ENCODE peak calls at places on chromosomes 13 and 19, in nine cellular contexts. R is fibroblast of mammary gland, F is hepatocyte, M is Peyer's patch, D is neural progenitor cell, I is AG09309, L is choroid plexus epithelial cell, W is WTC11, O is vagina. S is an unnamed sample.

GRCh38 chr13:37534181-37534580 is 64.4 kb downstream of the POSTN start:
- DNase-seq in R (peak; percentile 95), F (no peak), M (no peak), D (no peak), I (peak; percentile 69), L (peak; percentile 45), W (no peak), O (no peak), S (no peak)

GRCh38 chr13:23855360-23855759 is 33.8 kb downstream of the MIPEP start:
- DNase-seq in R (no peak), F (no peak), M (no peak), D (no peak), I (no peak), L (no peak), W (no peak), O (no peak), S (no peak)

GRCh38 chr13:66689628-66690027 is 540.5 kb downstream of the PCDH9 start:
- DNase-seq in R (peak; percentile 37), F (peak; percentile 26), M (no peak), D (peak; percentile 19), I (no peak), L (peak; percentile 80), W (no peak), O (no peak), S (no peak)

GRCh38 chr19:56671613-56671994 is at the start of gene ZNF835:
- DNase-seq in R (peak; percentile 61), F (no peak), M (peak; percentile 70), D (no peak), I (no peak), L (peak; percentile 38), W (no peak), O (no peak), S (peak; percentile 84)

GRCh38 chr19:18589380-18590272 is 1.0 kb downstream of the REX1BD start:
- DNase-seq in R (peak; percentile 57), F (peak; percentile 89), M (peak; percentile 84), D (peak; percentile 90), I (no peak), L (peak; percentile 68), W (peak; percentile 82), O (no peak), S (peak; percentile 70)

GRCh38 chr19:17370026-17370587 is 7.0 kb downstream of the PLVAP start:
- DNase-seq in R (peak; percentile 33), F (no peak), M (no peak), D (no peak), I (no peak), L (peak; percentile 84), W (no peak), O (no peak), S (no peak)

GRCh38 chr13:45863716-45864590 is 12.4 kb upstream of the SIAH3 start:
- DNase-seq in R (no peak), F (no peak), M (no peak), D (peak; percentile 26), I (no peak), L (no peak), W (no peak), O (no peak), S (no peak)

GRCh38 chr19:13610042-13610691 is 103.9 kb upstream of the CACNA1A start:
- DNase-seq in R (no peak), F (peak; percentile 32), M (peak; percentile 53), D (peak; percentile 44), I (no peak), L (no peak), W (peak; percentile 40), O (no peak), S (no peak)

GRCh38 chr19:46766569-46767317 is 20.5 kb upstream of the STRN4 start:
- DNase-seq in R (no peak), F (no peak), M (no peak), D (peak; percentile 69), I (no peak), L (peak; percentile 52), W (peak; percentile 78), O (no peak), S (peak; percentile 45)

GRCh38 chr13:111623170-111623569 is 302.7 kb downstream of the TEX29 start:
- DNase-seq in R (no peak), F (no peak), M (no peak), D (no peak), I (no peak), L (no peak), W (no peak), O (no peak), S (no peak)

GRCh38 chr19:3682741-3683404 is 17.4 kb downstream of the PIP5K1C start:
- DNase-seq in R (peak; percentile 78), F (peak; percentile 63), M (no peak), D (peak; percentile 56), I (no peak), L (peak; percentile 95), W (no peak), O (no peak), S (no peak)

GRCh38 chr13:112203614-112204013 is 136.7 kb downstream of the SOX1 start:
- DNase-seq in R (no peak), F (no peak), M (no peak), D (no peak), I (no peak), L (no peak), W (no peak), O (no peak), S (no peak)

GRCh38 chr13:24672141-24673132 is 7.8 kb upstream of the ATP12A start:
- DNase-seq in R (no peak), F (no peak), M (no peak), D (no peak), I (no peak), L (no peak), W (no peak), O (no peak), S (no peak)

GRCh38 chr19:40609561-40610395 is 8.6 kb downstream of the LTBP4 start:
- DNase-seq in R (peak; percentile 84), F (peak; percentile 87), M (peak; percentile 97), D (peak; percentile 94), I (no peak), L (peak; percentile 62), W (peak; percentile 96), O (peak; percentile 95), S (peak; percentile 88)

GRCh38 chr13:26964278-26965057 is 203.9 kb upstream of the GPR12 start:
- DNase-seq in R (no peak), F (no peak), M (no peak), D (no peak), I (no peak), L (peak; percentile 30), W (no peak), O (no peak), S (no peak)

GRCh38 chr13:97802213-97802612 is 151.3 kb upstream of the IPO5 start:
- DNase-seq in R (peak; percentile 33), F (no peak), M (no peak), D (no peak), I (no peak), L (no peak), W (no peak), O (no peak), S (no peak)

GRCh38 chr13:111396457-111396856 is 76.0 kb downstream of the TEX29 start:
- DNase-seq in R (no peak), F (no peak), M (peak; percentile 30), D (no peak), I (no peak), L (no peak), W (no peak), O (peak; percentile 70), S (peak; percentile 4)

GRCh38 chr13:62781866-62782265 is 1366.2 kb upstream of the PCDH20 start:
- DNase-seq in R (no peak), F (no peak), M (no peak), D (no peak), I (no peak), L (peak; percentile 2), W (no peak), O (no peak), S (no peak)

GRCh38 chr13:62779146-62779545 is 1363.5 kb upstream of the PCDH20 start:
- DNase-seq in R (no peak), F (no peak), M (no peak), D (peak; percentile 53), I (no peak), L (no peak), W (peak; percentile 18), O (no peak), S (no peak)
- TF ChIP-seq CTCF in R (no peak), F (no peak), M (no peak), D (no peak), I (no peak), L (no peak), W (no peak), O (no peak), S (no peak)

DNA sequence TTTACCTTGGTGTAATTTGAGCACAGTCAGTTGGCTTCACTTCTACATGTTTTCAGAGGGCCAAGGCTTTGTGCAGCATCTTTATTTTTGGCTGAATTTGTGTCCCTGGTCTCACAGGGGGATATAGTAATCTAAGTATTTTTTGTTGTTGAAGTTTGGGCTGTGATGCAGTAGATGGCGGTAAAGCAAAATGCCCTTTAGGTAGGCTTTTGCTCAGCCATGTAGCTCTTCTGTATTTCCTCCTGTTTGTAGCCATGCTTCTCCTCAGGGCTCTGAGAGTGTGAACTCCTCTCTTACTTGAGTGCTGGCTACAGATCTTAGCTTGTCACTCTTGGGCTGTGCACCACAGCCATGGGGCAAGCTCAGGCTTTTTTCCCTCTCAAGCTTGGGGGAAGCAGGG is 328.6 kb downstream of the SLITRK5 start:
- DNase-seq in R (peak; percentile 22), F (no peak), M (no peak), D (no peak), I (no peak), L (peak; percentile 27), W (no peak), O (no peak), S (no peak)
- TF ChIP-seq CTCF in R (peak; percentile 27), F (no peak), M (no peak), D (no peak), I (peak; percentile 6), L (peak; percentile 23), W (no peak), O (no peak), S (no peak)

GRCh38 chr13:19863323-19864017 is at the start of gene ZMYM5:
- DNase-seq in R (peak; percentile 99), F (peak; percentile 99), M (peak; percentile 99), D (peak; percentile 100), I (peak; percentile 98), L (peak; percentile 100), W (peak; percentile 98), O (peak; percentile 99), S (peak; percentile 94)
- TF ChIP-seq CTCF in R (no peak), F (no peak), M (no peak), D (no peak), I (no peak), L (no peak), W (no peak), O (no peak), S (no peak)

DNA sequence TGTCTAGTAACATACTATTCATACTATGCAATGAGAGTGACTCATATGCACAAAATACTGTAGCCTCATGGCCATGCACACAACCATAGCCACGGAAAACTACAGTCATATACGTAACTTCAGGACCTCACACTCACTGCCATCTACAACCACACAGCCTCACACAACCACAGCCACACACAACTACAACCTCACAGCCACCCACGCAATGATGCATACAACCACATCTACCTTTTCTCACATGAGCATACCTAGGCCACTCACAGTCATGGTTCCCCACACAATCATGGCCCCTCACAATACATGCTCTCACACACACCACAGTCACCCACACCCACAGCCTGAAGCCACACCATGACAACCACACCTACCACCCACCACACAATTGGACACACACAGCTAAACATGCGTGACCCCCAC is 8.7 kb upstream of the TNFSF14 start:
- DNase-seq in R (peak; percentile 33), F (no peak), M (no peak), D (no peak), I (no peak), L (peak; percentile 8), W (no peak), O (no peak), S (no peak)
- TF ChIP-seq CTCF in R (no peak), F (no peak), M (no peak), D (no peak), I (no peak), L (no peak), W (no peak), O (no peak), S (no peak)

GRCh38 chr13:92297971-92298942 is 899.8 kb downstream of the GPC5 start:
- DNase-seq in R (no peak), F (no peak), M (no peak), D (peak; percentile 23), I (no peak), L (no peak), W (peak; percentile 14), O (no peak), S (no peak)
- TF ChIP-seq CTCF in R (no peak), F (no peak), M (no peak), D (peak; percentile 16), I (no peak), L (no peak), W (no peak), O (no peak), S (no peak)

S was measured in natural killer cell.